ENCODE peak calls at places on chromosomes 13 and 19, in five cellular contexts. D is cardiac fibroblast, A is kidney tubule cell, V is posterior cingulate gyrus, K is mesothelial cell of epicardium. G is an unnamed sample.

GRCh38 chr19:4051175-4052101 is 15.3 kb downstream of the ZBTB7A start:
- DNase-seq in D (peak), A (peak), V (peak), K (no peak), G (no peak)

GRCh38 chr19:49614096-49614857 is 23.3 kb downstream of the PRR12 start:
- DNase-seq in D (peak), A (peak), V (no peak), K (no peak), G (no peak)

GRCh38 chr13:93218583-93218982 is 8.0 kb upstream of the GPC6 start:
- DNase-seq in D (no peak), A (no peak), V (no peak), K (no peak), G (no peak)

GRCh38 chr13:74979703-74980102 is 502.3 kb downstream of the TBC1D4 start:
- DNase-seq in D (no peak), A (no peak), V (no peak), K (no peak), G (no peak)

GRCh38 chr13:70856706-70857105 is 748.5 kb upstream of the KLHL1 start:
- DNase-seq in D (no peak), A (no peak), V (no peak), K (no peak), G (no peak)

GRCh38 chr13:112870737-112871287 is 98.2 kb upstream of the MCF2L start:
- DNase-seq in D (no peak), A (no peak), V (no peak), K (no peak), G (no peak)

GRCh38 chr19:14094854-14095253 is 4.3 kb upstream of the SAMD1 start:
- DNase-seq in D (no peak), A (no peak), V (no peak), K (no peak), G (no peak)

GRCh38 chr19:3545669-3546034 is 6.7 kb downstream of the TEKTIP1 start:
- DNase-seq in D (no peak), A (no peak), V (no peak), K (no peak), G (no peak)

GRCh38 chr13:61727714-61728275 is 312.1 kb upstream of the PCDH20 start:
- DNase-seq in D (peak), A (peak), V (no peak), K (no peak), G (no peak)

GRCh38 chr19:5289060-5289990 is 51.3 kb downstream of the PTPRS start:
- DNase-seq in D (no peak), A (no peak), V (no peak), K (no peak), G (no peak)

GRCh38 chr19:12841094-12841493 is 2.8 kb downstream of the MAST1 start:
- DNase-seq in D (peak), A (peak), V (peak), K (peak), G (peak)

GRCh38 chr13:48580185-48580803 is 47.4 kb upstream of the RCBTB2 start:
- DNase-seq in D (peak), A (peak), V (no peak), K (peak), G (no peak)

GRCh38 chr13:49298903-49299605 is 51.3 kb downstream of the CDADC1 start:
- DNase-seq in D (no peak), A (no peak), V (no peak), K (no peak), G (no peak)

GRCh38 chr19:1084024-1084868 is 10.9 kb downstream of the POLR2E start:
- DNase-seq in D (no peak), A (peak), V (peak), K (no peak), G (no peak)

GRCh38 chr13:98173431-98173921 is 3.6 kb downstream of the RNF113B start:
- DNase-seq in D (peak), A (peak), V (no peak), K (no peak), G (no peak)

GRCh38 chr13:44188257-44188656 is 185.4 kb upstream of the SERP2 start:
- DNase-seq in D (peak), A (peak), V (no peak), K (no peak), G (no peak)

GRCh38 chr19:16660763-16661479 is at the start of gene TMEM38A:
- DNase-seq in D (no peak), A (peak), V (peak), K (peak), G (no peak)

GRCh38 chr13:66927562-66927961 is 302.6 kb downstream of the PCDH9 start:
- DNase-seq in D (no peak), A (no peak), V (no peak), K (no peak), G (no peak)

GRCh38 chr19:1849999-1850398 is 1.7 kb upstream of the REXO1 start:
- DNase-seq in D (no peak), A (no peak), V (no peak), K (no peak), G (no peak)

GRCh38 chr13:112032186-112032835 is 34.6 kb upstream of the SOX1 start:
- DNase-seq in D (peak), A (peak), V (no peak), K (no peak), G (no peak)

GRCh38 chr13:20221772-20222171 is 10.3 kb downstream of the GJB6 start:
- DNase-seq in D (no peak), A (no peak), V (no peak), K (no peak), G (no peak)

GRCh38 chr19:53982611-53983010 is 8.8 kb upstream of the CACNG6 start:
- DNase-seq in D (peak), A (peak), V (peak), K (no peak), G (no peak)

GRCh38 chr19:33660426-33661160 is 38.8 kb downstream of the CHST8 start:
- DNase-seq in D (no peak), A (no peak), V (no peak), K (no peak), G (no peak)

GRCh38 chr19:50322931-50323781 is 6.0 kb downstream of the KCNC3 start:
- DNase-seq in D (no peak), A (no peak), V (no peak), K (no peak), G (no peak)

GRCh38 chr13:20181180-20181579 is 11.6 kb downstream of the GJB2 start:
- DNase-seq in D (no peak), A (no peak), V (no peak), K (no peak), G (no peak)

GRCh38 chr13:51729853-51730553 is 74.0 kb downstream of the DHRS12 start:
- DNase-seq in D (peak), A (peak), V (no peak), K (no peak), G (no peak)

GRCh38 chr19:49861127-49861526 is 6.2 kb downstream of the PNKP start:
- DNase-seq in D (no peak), A (peak), V (no peak), K (no peak), G (no peak)

GRCh38 chr13:21079761-21080730 is 18.7 kb upstream of the LATS2 start:
- DNase-seq in D (peak), A (peak), V (no peak), K (no peak), G (no peak)

GRCh38 chr13:50244913-50245574 is 229.8 kb downstream of the KCNRG start:
- DNase-seq in D (peak), A (peak), V (no peak), K (no peak), G (no peak)

GRCh38 chr19:51600940-51601575 is 29.1 kb downstream of the SIGLEC5 start:
- DNase-seq in D (no peak), A (no peak), V (no peak), K (no peak), G (no peak)

GRCh38 chr19:13169769-13170168 is 19.6 kb downstream of the IER2 start:
- DNase-seq in D (peak), A (peak), V (no peak), K (no peak), G (no peak)

GRCh38 chr19:794989-795658 is 2.1 kb upstream of the PTBP1 start:
- DNase-seq in D (no peak), A (no peak), V (no peak), K (no peak), G (no peak)

G was measured in iPS DF 6.9.